ENCODE peak calls at places on chromosomes 1 and 21, in nine cellular contexts. I is activated CD4-positive, alpha-beta memory T cell treated with anti-CD3 and anti-CD28 coated beads for 36 hours; R is neuronal stem cell; M is effector CD4-positive, alpha-beta T cell; A is NCI-H1417; E is GM12865; H is T-helper 9 cell; J is B cell; B is H7. N is an unnamed sample.

GRCh38 chr1:182604128-182604834 is at the start of gene RGS16:
- DNase-seq in M (peak; percentile 81), B (peak; percentile 98), A (peak; percentile 94), J (peak; percentile 92), H (peak; percentile 82), I (peak; percentile 96), R (peak; percentile 75), E (peak; percentile 98), N (peak; percentile 93)

GRCh38 chr1:57424231-57425027 is 569 bp upstream of the DAB1 start:
- DNase-seq in J (no peak), E (no peak), A (peak; percentile 52), H (no peak), I (no peak), R (peak; percentile 66), B (peak; percentile 88), M (no peak), N (no peak)

GRCh38 chr1:25523512-25523911 is 19.9 kb upstream of the LDLRAP1 start:
- DNase-seq in A (peak; percentile 10), R (peak; percentile 51), I (peak; percentile 31), M (no peak), B (peak; percentile 94), J (no peak), H (no peak), E (peak; percentile 35), N (no peak)

GRCh38 chr1:181151378-181152326 is 63.2 kb downstream of the IER5 start:
- DNase-seq in R (no peak), A (no peak), J (no peak), M (no peak), H (no peak), E (peak; percentile 65), B (no peak), I (peak; percentile 46), N (no peak)

GRCh38 chr21:44870748-44871495 is 2.6 kb downstream of the PTTG1IP start:
- DNase-seq in I (peak; percentile 46), A (no peak), B (no peak), E (no peak), H (no peak), J (no peak), M (no peak), R (no peak), N (no peak)

GRCh38 chr1:17375651-17376050 is 3.7 kb downstream of the PADI6 start:
- DNase-seq in E (no peak), H (no peak), A (no peak), I (no peak), B (no peak), R (no peak), M (no peak), J (no peak), N (no peak)

GRCh38 chr1:161158316-161159016 is 834 bp upstream of the USP21 start:
- DNase-seq in B (no peak), H (no peak), R (no peak), M (no peak), A (no peak), I (no peak), J (no peak), E (no peak), N (no peak)

GRCh38 chr1:173536254-173536653 is 59.1 kb downstream of the PRDX6 start:
- DNase-seq in J (no peak), H (no peak), I (no peak), A (no peak), B (no peak), R (no peak), M (no peak), E (no peak), N (no peak)

GRCh38 chr21:37393786-37394185 is 27.2 kb downstream of the DYRK1A start:
- DNase-seq in H (no peak), B (no peak), R (no peak), E (no peak), M (no peak), A (no peak), I (no peak), J (no peak), N (no peak)

GRCh38 chr1:197787056-197787455 is 11.8 kb upstream of the DENND1B start:
- DNase-seq in M (no peak), B (no peak), R (no peak), H (no peak), J (no peak), E (no peak), A (no peak), I (no peak), N (no peak)

GRCh38 chr1:31931241-31932225 is 6.6 kb downstream of the PTP4A2 start:
- DNase-seq in R (no peak), E (no peak), J (no peak), I (no peak), A (no peak), H (no peak), B (no peak), M (no peak), N (no peak)

GRCh38 chr1:22827666-22828065 is 117.0 kb downstream of the EPHB2 start:
- DNase-seq in I (no peak), H (no peak), J (no peak), A (no peak), E (no peak), B (no peak), R (no peak), M (no peak), N (no peak)

GRCh38 chr1:159222075-159222865 is 17.6 kb downstream of the ACKR1 start:
- DNase-seq in M (no peak), A (no peak), R (no peak), J (no peak), B (no peak), H (no peak), I (no peak), E (no peak), N (no peak)

GRCh38 chr1:228058981-228059535 is 23.4 kb upstream of the ARF1 start:
- DNase-seq in A (no peak), M (peak; percentile 51), I (peak; percentile 49), E (no peak), R (no peak), J (peak; percentile 82), B (peak; percentile 62), H (peak; percentile 60), N (no peak)

GRCh38 chr1:212967767-212968166 is 17.4 kb downstream of the VASH2 start:
- DNase-seq in J (no peak), E (peak; percentile 55), H (no peak), R (no peak), A (no peak), B (peak; percentile 86), I (no peak), M (no peak), N (no peak)

GRCh38 chr1:171212607-171213347 is 27.7 kb downstream of the FMO2 start:
- DNase-seq in M (no peak), I (no peak), A (no peak), E (no peak), J (peak; percentile 22), R (no peak), H (no peak), B (no peak), N (no peak)

GRCh38 chr21:43273708-43274021 is 104.9 kb downstream of the CRYAA start:
- DNase-seq in M (no peak), H (no peak), I (no peak), R (no peak), J (no peak), A (no peak), E (peak; percentile 26), B (peak; percentile 60), N (no peak)

GRCh38 chr21:42056468-42056867 is 14.6 kb upstream of the UMODL1 start:
- DNase-seq in H (no peak), M (no peak), B (no peak), J (no peak), E (no peak), A (peak; percentile 80), R (no peak), I (no peak), N (no peak)

GRCh38 chr1:200245492-200245891 is 164.3 kb downstream of the ZNF281 start:
- DNase-seq in H (no peak), E (no peak), J (no peak), M (no peak), A (no peak), I (no peak), B (no peak), R (no peak), N (no peak)

GRCh38 chr1:184743062-184743756 is 11.4 kb downstream of the EDEM3 start:
- DNase-seq in H (no peak), E (peak; percentile 81), R (no peak), J (no peak), B (no peak), A (no peak), I (no peak), M (peak; percentile 31), N (no peak)

GRCh38 chr1:64212023-64212422 is 8.6 kb downstream of the UBE2U start:
- DNase-seq in A (no peak), B (no peak), E (no peak), I (no peak), H (no peak), M (no peak), R (no peak), J (no peak), N (no peak)

GRCh38 chr1:60461889-60462595 is 388.5 kb upstream of the C1orf87 start:
- DNase-seq in A (no peak), J (no peak), B (peak; percentile 2), H (no peak), R (no peak), M (no peak), I (no peak), E (no peak), N (no peak)

GRCh38 chr1:113490384-113490783 is 100.1 kb downstream of the MAGI3 start:
- DNase-seq in H (no peak), J (no peak), B (no peak), M (no peak), I (no peak), E (no peak), R (no peak), A (no peak), N (no peak)

GRCh38 chr21:42313501-42313969 is 1.7 kb downstream of the TFF3 start:
- DNase-seq in A (peak; percentile 81), B (peak; percentile 78), E (no peak), H (no peak), I (no peak), M (no peak), R (no peak), J (no peak), N (peak; percentile 54)

GRCh38 chr1:94031591-94031990 is 89.4 kb downstream of the ABCA4 start:
- DNase-seq in A (no peak), R (no peak), M (no peak), J (no peak), E (no peak), H (no peak), B (no peak), I (no peak), N (no peak)